ENCODE peak calls at places on chromosomes 3 and 15, in six cellular contexts. D is NB4, P is stomach, X is A549, U is endothelial cell of umbilical vein, C is suprapubic skin. F is an unnamed sample.

GRCh38 chr3:14170569-14171159 is 7.7 kb downstream of the XPC start:
- DNase-seq in D (no peak), P (no peak), X (no peak), U (peak; percentile 37), C (no peak), F (no peak)

GRCh38 chr15:95559875-95560394 is 770.6 kb upstream of the NR2F2 start:
- DNase-seq in D (peak; percentile 25), P (no peak), X (peak; percentile 85), U (peak; percentile 78), C (no peak), F (peak; percentile 5)

GRCh38 chr15:101479342-101479845 is 10.1 kb downstream of the PCSK6 start:
- DNase-seq in D (no peak), P (no peak), X (no peak), U (no peak), C (no peak), F (no peak)

GRCh38 chr15:31254431-31255175 is 72.0 kb upstream of the KLF13 start:
- DNase-seq in D (peak; percentile 39), P (no peak), X (no peak), U (peak; percentile 76), C (no peak), F (no peak)

GRCh38 chr3:114408763-114409162 is 114.9 kb downstream of the TIGIT start:
- DNase-seq in D (no peak), P (no peak), X (no peak), U (no peak), C (no peak), F (no peak)

GRCh38 chr3:129746629-129747028 is 140.2 kb upstream of the PLXND1 start:
- DNase-seq in D (no peak), P (no peak), X (no peak), U (no peak), C (no peak), F (no peak)

GRCh38 chr3:70829101-70829500 is 516.7 kb upstream of the MDFIC2 start:
- DNase-seq in D (no peak), P (no peak), X (peak; percentile 9), U (peak; percentile 89), C (no peak), F (no peak)

GRCh38 chr15:92383528-92384326 is 10.0 kb upstream of the ST8SIA2 start:
- DNase-seq in D (peak; percentile 32), P (no peak), X (peak; percentile 51), U (no peak), C (no peak), F (no peak)

GRCh38 chr3:128493221-128494151 is 485 bp upstream of the GATA2 start:
- DNase-seq in D (peak; percentile 57), P (no peak), X (no peak), U (no peak), C (peak; percentile 60), F (no peak)

GRCh38 chr3:72536206-72536887 is 311.9 kb downstream of the SHQ1 start:
- DNase-seq in D (no peak), P (no peak), X (no peak), U (no peak), C (no peak), F (no peak)

GRCh38 chr15:67407709-67408257 is 113.1 kb upstream of the C15orf61 start:
- DNase-seq in D (no peak), P (no peak), X (no peak), U (no peak), C (no peak), F (no peak)

GRCh38 chr15:55909036-55909811 is 84.2 kb downstream of the NEDD4 start:
- DNase-seq in D (no peak), P (no peak), X (peak; percentile 66), U (no peak), C (no peak), F (no peak)

GRCh38 chr3:164174049-164174448 is 904.2 kb downstream of the SI start:
- DNase-seq in D (no peak), P (no peak), X (no peak), U (no peak), C (no peak), F (no peak)

GRCh38 chr15:39075311-39075710 is 505.6 kb upstream of the THBS1 start:
- DNase-seq in D (no peak), P (no peak), X (no peak), U (no peak), C (no peak), F (no peak)

GRCh38 chr3:6805236-6805635 is 55.7 kb upstream of the GRM7 start:
- DNase-seq in D (no peak), P (no peak), X (no peak), U (no peak), C (no peak), F (no peak)

GRCh38 chr3:53696401-53697172 is 149.6 kb downstream of the CHDH start:
- DNase-seq in D (peak; percentile 50), P (no peak), X (peak; percentile 7), U (no peak), C (no peak), F (no peak)

GRCh38 chr15:78012643-78013077 is 64.9 kb downstream of the TBC1D2B start:
- DNase-seq in D (no peak), P (peak; percentile 90), X (peak; percentile 65), U (no peak), C (no peak), F (no peak)

GRCh38 chr3:171757377-171758034 is 52.8 kb downstream of the PLD1 start:
- DNase-seq in D (no peak), P (no peak), X (no peak), U (peak; percentile 58), C (no peak), F (no peak)

GRCh38 chr15:66482539-66482938 is 15.0 kb downstream of the SNAPC5 start:
- DNase-seq in D (no peak), P (no peak), X (no peak), U (no peak), C (no peak), F (no peak)

GRCh38 chr3:10251006-10251405 is 2.7 kb downstream of the TATDN2 start:
- DNase-seq in D (peak; percentile 32), P (no peak), X (no peak), U (no peak), C (no peak), F (no peak)

GRCh38 chr15:76158815-76159214 is 99.0 kb downstream of the TMEM266 start:
- DNase-seq in D (no peak), P (no peak), X (no peak), U (no peak), C (no peak), F (no peak)

GRCh38 chr3:106963446-106963845 is 413.8 kb upstream of the CCDC54 start:
- DNase-seq in D (no peak), P (no peak), X (no peak), U (peak; percentile 55), C (no peak), F (no peak)

GRCh38 chr3:114711321-114711891 is 417.6 kb downstream of the TIGIT start:
- DNase-seq in D (no peak), P (no peak), X (no peak), U (no peak), C (no peak), F (no peak)

GRCh38 chr3:15667484-15667883 is 65.9 kb downstream of the BTD start:
- DNase-seq in D (no peak), P (no peak), X (no peak), U (no peak), C (no peak), F (no peak)

GRCh38 chr3:15660055-15660940 is 58.8 kb downstream of the BTD start:
- DNase-seq in D (no peak), P (no peak), X (no peak), U (no peak), C (no peak), F (no peak)

GRCh38 chr3:15665510-15666150 is 64.1 kb downstream of the BTD start:
- DNase-seq in D (no peak), P (no peak), X (no peak), U (no peak), C (no peak), F (no peak)

DNA sequence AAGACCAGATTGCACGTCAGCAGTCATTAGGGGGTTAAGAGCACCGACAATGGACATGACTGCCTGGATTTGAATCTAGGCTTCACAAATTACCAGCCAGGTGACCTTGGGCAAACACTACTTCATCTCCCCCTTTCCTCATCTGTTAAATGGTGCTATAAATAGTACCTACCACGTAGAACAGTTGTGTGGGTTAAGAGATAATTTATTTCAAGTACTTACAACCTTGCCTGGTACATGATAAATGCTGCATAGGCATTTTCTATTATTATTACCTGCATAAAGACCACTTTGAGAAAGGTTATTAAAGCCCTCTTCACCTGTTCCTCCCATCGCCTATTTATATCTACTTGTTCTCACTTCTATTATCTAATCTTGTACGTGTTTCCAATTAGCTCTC is 64.7 kb downstream of the BTD start:
- DNase-seq in D (no peak), P (no peak), X (no peak), U (no peak), C (no peak), F (no peak)
- TF ChIP-seq POLR2A in D (no peak), P (no peak), X (no peak), U (no peak), C (no peak), F (no peak)

DNA sequence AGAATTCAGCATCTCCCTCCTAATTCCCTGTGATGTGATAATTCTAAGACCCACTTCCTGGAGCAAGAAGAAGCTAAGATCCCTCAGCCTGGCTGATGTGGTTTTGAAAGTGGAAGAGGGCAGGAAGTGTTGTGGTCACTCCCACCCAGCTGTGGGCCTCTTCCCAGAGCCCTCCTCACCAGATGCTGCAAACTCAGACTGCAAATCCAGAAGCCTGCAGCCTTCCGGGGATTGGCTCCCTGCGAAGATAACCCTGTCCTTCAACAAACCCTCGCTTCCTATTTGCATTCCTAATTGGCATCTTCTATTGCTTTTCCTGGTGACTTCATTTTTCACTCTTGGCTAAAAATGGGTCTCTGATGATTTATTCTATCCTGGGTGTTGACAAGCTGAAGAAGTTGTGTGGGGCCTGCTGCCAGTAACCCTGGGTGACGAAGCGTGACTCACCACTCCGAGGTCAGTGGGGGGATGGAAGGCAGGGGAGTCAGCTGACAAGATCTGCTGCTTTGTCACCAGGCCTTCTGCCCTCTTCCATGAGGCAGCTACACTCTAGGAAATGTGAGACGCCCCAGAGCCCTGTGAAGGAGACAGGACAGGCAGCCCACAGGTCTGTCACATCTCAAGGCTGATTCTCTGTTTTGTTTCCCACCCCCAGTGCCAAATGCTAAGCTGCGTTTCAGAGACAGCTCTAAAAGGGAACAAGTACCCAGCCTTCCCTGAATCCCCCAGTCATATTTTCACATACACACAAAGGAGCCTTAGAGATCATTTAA is 99.7 kb upstream of the LIPC start:
- DNase-seq in D (peak; percentile 98), P (peak; percentile 80), X (peak; percentile 100), U (peak; percentile 93), C (peak; percentile 97), F (peak; percentile 40)
- TF ChIP-seq POLR2A in D (peak; percentile 85), P (no peak), X (peak; percentile 28), U (peak; percentile 38), C (no peak), F (no peak)

GRCh38 chr15:99507732-99508571 is 57.8 kb upstream of the MEF2A start:
- DNase-seq in D (peak; percentile 92), P (no peak), X (no peak), U (no peak), C (no peak), F (no peak)
- TF ChIP-seq POLR2A in D (no peak), P (no peak), X (no peak), U (no peak), C (no peak), F (no peak)

DNA sequence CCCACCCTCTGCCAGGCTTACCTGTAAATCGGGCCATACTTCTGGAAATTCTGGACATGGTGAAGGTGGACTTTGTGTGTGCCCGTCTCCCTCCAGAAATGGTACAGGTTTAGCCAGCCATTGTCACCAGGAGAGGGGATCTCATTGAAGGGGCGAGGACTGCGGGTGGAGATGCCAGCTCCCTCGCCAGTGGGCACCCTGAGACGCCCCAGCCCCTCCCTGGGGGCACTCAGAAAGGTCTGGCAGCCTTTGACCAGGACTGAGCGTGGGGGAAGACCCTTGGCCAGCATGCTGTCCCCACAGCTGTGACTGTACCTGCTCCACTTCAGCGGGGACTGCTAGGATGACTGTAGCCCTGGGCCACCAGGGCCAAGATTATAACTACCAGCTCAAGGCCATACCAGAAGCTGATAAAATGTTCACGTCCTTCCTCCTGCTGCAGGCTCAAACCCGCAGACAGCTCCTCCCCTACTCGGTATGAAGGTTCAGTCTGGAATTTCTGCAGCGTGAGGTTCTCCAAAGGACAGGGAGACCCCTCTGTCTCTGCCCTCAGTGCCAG is at the start of gene CYP11A1:
- DNase-seq in D (no peak), P (no peak), X (no peak), U (no peak), C (peak; percentile 37), F (no peak)
- TF ChIP-seq POLR2A in D (no peak), P (no peak), X (no peak), U (no peak), C (no peak), F (no peak)

F was measured in H54.